ENCODE peak calls at places on chromosomes 5 and 9, in five cellular contexts. V is IMR-90, C is HepG2, X is GM12878, F is SK-N-SH. A is an unnamed sample.

GRCh38 chr9:70607926-70608325 is 193.5 kb upstream of the KLF9 start:
- DNase-seq in V (no peak), C (no peak), X (no peak), F (no peak), A (peak)

GRCh38 chr5:107389130-107389553 is 281.6 kb downstream of the EFNA5 start:
- DNase-seq in V (peak), C (no peak), X (peak), F (no peak), A (no peak)

GRCh38 chr9:89277454-89277853 is 33.5 kb upstream of the CKS2 start:
- DNase-seq in V (peak), C (no peak), X (peak), F (no peak), A (no peak)

GRCh38 chr5:149438281-149438680 is 59.2 kb upstream of the IL17B start:
- DNase-seq in V (no peak), C (no peak), X (no peak), F (no peak), A (no peak)

GRCh38 chr5:109585012-109585599 is 104.6 kb upstream of the MAN2A1 start:
- DNase-seq in V (no peak), C (no peak), X (no peak), F (no peak), A (no peak)

GRCh38 chr5:146302428-146302827 is 36.2 kb upstream of the POU4F3 start:
- DNase-seq in V (no peak), C (no peak), X (no peak), F (no peak), A (no peak)

GRCh38 chr9:14314929-14315753 is 1.2 kb upstream of the NFIB start:
- DNase-seq in V (peak), C (peak), X (no peak), F (peak), A (peak)

GRCh38 chr5:159945359-159945758 is 29.1 kb downstream of the ADRA1B start:
- DNase-seq in V (no peak), C (no peak), X (no peak), F (no peak), A (no peak)

GRCh38 chr5:139043127-139043905 is 154.9 kb downstream of the SIL1 start:
- DNase-seq in V (peak), C (no peak), X (no peak), F (no peak), A (no peak)

GRCh38 chr9:87816041-87816440 is 66.6 kb upstream of the SPATA31E1 start:
- DNase-seq in V (peak), C (no peak), X (no peak), F (no peak), A (peak)

DNA sequence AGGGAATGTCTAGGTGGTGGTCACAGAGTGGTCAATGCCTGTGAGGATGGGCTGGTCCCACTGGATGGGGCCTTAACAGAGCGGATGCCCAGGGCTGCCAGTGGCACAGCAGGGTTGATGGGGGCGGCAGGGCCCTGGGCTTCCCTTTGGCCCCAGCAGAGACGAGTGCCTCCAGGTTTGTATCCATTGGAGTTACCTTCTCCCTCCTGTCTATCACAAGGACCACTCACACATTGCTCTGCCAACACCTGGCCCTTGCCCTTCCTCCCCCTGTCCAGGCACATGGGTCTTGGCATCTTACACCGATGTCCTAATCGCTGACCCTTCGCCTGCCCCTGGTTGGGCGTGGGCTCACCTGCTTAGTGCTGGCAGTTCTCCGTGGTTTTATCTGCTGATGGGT is 26.2 kb upstream of the IRX4 start:
- DNase-seq in V (no peak), C (no peak), X (no peak), F (no peak), A (no peak)
- TF ChIP-seq MXI1 in V (no peak), C (no peak), X (no peak), F (no peak), A (no peak)

DNA sequence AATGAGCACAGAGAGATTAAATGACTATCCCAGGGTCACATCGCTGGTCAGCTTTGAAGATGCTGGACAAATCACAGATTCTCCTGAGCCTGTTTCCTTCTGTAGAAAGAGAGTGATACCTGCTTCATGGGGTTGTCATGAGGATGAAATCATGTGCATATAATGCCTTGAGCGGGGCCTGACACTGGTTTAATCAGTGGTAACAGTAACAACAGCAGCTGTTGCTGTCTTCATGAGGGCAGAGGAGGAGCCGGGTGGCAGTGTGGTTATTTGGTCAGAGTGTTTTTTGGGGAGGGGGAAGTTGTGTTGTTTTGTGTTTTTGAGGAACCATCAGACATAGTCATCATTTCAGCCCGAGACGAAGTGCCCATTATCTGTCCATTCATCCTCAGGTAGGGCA is 44.0 kb downstream of the NEURL1B start:
- DNase-seq in V (no peak), C (no peak), X (no peak), F (no peak), A (no peak)
- TF ChIP-seq MXI1 in V (no peak), C (no peak), X (no peak), F (no peak), A (no peak)

GRCh38 chr9:561430-561829 is 280.1 kb upstream of the DMRT1 start:
- DNase-seq in V (no peak), C (no peak), X (no peak), F (no peak), A (no peak)
- TF ChIP-seq MXI1 in V (no peak), C (no peak), X (no peak), F (no peak), A (no peak)

GRCh38 chr9:77516781-77517180 is 131.3 kb downstream of the GNA14 start:
- DNase-seq in V (no peak), C (no peak), X (no peak), F (no peak), A (no peak)

GRCh38 chr9:77512876-77513275 is 135.2 kb downstream of the GNA14 start:
- DNase-seq in V (no peak), C (peak), X (no peak), F (no peak), A (no peak)

GRCh38 chr9:77513457-77513856 is 134.7 kb downstream of the GNA14 start:
- DNase-seq in V (no peak), C (no peak), X (no peak), F (no peak), A (no peak)

GRCh38 chr9:77511525-77511924 is 136.6 kb downstream of the GNA14 start:
- DNase-seq in V (no peak), C (no peak), X (no peak), F (no peak), A (no peak)

DNA sequence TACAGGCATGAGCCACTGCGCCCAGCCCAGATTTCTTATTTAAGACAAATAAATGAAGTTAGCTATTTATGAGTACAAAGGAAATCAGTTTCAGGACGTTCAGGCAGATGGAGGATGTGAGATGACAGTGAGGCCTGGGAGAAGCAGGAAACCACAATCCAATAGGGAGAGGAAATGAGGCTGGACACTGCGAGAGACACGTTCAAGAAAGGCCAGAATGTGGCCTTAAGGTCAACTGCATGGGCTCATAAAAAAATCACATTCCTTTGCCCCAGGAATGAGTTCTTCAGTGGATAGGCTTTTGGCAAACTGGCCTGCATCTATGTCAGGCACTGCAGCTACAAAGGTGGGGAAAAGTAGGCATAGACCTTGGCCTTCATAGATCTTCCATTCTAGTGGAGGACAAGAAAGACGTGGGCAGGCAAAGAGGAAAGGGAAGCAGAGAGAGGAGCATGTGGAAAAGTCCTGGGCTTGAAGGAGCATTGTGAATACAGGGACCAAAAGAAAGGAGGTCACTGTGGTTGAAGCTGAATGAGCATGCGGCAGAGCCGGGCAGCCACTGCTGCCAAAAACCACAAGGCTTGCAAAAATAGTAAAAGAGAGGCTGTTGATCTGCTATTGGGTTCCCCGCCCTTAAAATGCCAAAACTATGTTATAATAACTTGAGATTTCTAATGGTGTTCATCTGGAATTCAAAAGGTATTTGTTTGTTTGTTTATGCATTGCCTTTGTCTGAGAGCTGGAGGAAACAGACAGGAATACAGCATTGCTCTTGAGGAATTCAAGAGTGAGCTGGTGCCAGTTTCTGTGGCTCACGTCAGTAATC is 133.0 kb downstream of the GNA14 start:
- DNase-seq in V (no peak), C (peak), X (no peak), F (no peak), A (no peak)
- TF ChIP-seq MXI1 in V (no peak), C (no peak), X (no peak), F (no peak), A (no peak)

GRCh38 chr5:81315336-81315735 is 13.9 kb downstream of the ZCCHC9 start:
- DNase-seq in V (peak), C (no peak), X (no peak), F (no peak), A (no peak)

GRCh38 chr5:81313278-81313677 is 11.9 kb downstream of the ZCCHC9 start:
- DNase-seq in V (no peak), C (no peak), X (no peak), F (no peak), A (no peak)

GRCh38 chr5:81313686-81314085 is 12.3 kb downstream of the ZCCHC9 start:
- DNase-seq in V (peak), C (no peak), X (no peak), F (no peak), A (no peak)

GRCh38 chr5:81316581-81316980 is 15.2 kb downstream of the ZCCHC9 start:
- DNase-seq in V (no peak), C (no peak), X (no peak), F (no peak), A (no peak)

GRCh38 chr5:81315830-81316229 is 14.4 kb downstream of the ZCCHC9 start:
- DNase-seq in V (no peak), C (no peak), X (no peak), F (no peak), A (no peak)
- TF ChIP-seq MXI1 in V (no peak), C (no peak), X (no peak), F (no peak), A (no peak)

DNA sequence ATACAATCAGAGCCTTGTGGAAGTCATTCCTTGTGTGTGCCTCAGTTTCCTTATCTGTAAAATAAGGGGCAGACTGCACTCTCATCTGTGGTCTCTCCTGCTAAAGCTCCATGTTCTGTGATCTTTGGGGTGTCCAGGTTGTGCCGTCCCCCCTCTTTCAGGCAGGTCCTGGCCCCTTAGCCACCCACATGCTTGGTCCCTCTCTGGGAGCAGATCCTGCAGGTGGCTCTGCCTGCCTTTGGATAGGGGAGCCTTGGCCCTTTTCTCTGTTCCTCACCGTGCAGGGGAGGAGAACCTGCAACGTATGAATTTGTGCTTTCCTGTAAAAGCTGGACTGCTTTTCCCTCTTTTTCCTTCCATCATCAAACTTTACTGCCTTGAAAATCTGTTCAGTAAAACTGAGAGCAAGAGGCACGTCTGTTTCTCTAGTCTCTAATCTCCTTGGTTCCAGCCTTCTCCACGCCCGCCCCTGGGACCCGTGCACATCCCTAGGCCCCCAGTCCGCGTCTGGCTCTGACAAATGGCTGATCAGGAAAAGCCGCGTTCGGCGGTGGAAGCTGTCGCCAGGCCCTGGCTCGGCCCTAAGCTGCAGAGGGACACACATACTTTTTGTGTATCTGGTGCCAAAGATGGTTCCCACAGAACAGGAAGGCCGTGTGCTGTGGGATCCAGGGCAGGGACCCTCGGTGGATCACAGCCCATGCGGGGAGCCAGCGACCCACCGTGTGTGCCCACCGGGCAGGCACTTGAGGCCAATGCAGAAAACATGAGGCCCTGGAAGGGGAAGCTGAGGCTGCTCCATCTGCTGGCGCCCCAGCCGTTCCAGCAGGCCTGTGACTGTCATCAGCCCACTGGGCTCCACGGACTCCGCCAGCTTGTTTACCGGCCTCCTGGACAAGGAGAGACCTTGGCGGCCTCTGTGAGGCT is 43.4 kb upstream of the COL5A1 start:
- DNase-seq in V (no peak), C (peak), X (no peak), F (peak), A (no peak)
- TF ChIP-seq MXI1 in V (no peak), C (no peak), X (no peak), F (no peak), A (no peak)